ENCODE peak calls at places on chromosomes 12 and 14, in seven cellular contexts. One of them, this sample, is unnamed.

GRCh38 chr14:79161576-79161975 is 991.4 kb downstream of the NRXN3 start:
- DNase-seq in stimulated activated CD8-positive, alpha-beta memory T cell treated with anti-CD3 and anti-CD28 coated beads, Interleukin-4, amount 100 ng/mL, for 24 hours: no peak
- DNase-seq in C1 segment of cervical spinal cord: no peak
- DNase-seq in body of pancreas: no peak
- DNase-seq in activated naive CD4-positive, alpha-beta T cell treated with Interleukin-2 at 50 U/mL for 16 hours: no peak
- DNase-seq in Calu3: no peak
- DNase-seq in Peyer's patch: no peak
- DNase-seq in this sample: peak; percentile 15

GRCh38 chr14:80213602-80214001 is 2.3 kb upstream of the DIO2 start:
- DNase-seq in Peyer's patch: peak; percentile 47
- DNase-seq in activated naive CD4-positive, alpha-beta T cell treated with Interleukin-2 at 50 U/mL for 16 hours: no peak
- DNase-seq in Calu3: peak; percentile 61
- DNase-seq in stimulated activated CD8-positive, alpha-beta memory T cell treated with anti-CD3 and anti-CD28 coated beads, Interleukin-4, amount 100 ng/mL, for 24 hours: no peak
- DNase-seq in C1 segment of cervical spinal cord: no peak
- DNase-seq in body of pancreas: peak; percentile 36
- DNase-seq in this sample: no peak

GRCh38 chr14:64761441-64762043 is 57.3 kb downstream of the PLEKHG3 start:
- DNase-seq in C1 segment of cervical spinal cord: no peak
- DNase-seq in Peyer's patch: no peak
- DNase-seq in Calu3: peak; percentile 33
- DNase-seq in activated naive CD4-positive, alpha-beta T cell treated with Interleukin-2 at 50 U/mL for 16 hours: no peak
- DNase-seq in stimulated activated CD8-positive, alpha-beta memory T cell treated with anti-CD3 and anti-CD28 coated beads, Interleukin-4, amount 100 ng/mL, for 24 hours: no peak
- DNase-seq in body of pancreas: peak; percentile 44
- DNase-seq in this sample: no peak

GRCh38 chr14:52926994-52927393 is 23.9 kb downstream of the FERMT2 start:
- DNase-seq in Peyer's patch: no peak
- DNase-seq in stimulated activated CD8-positive, alpha-beta memory T cell treated with anti-CD3 and anti-CD28 coated beads, Interleukin-4, amount 100 ng/mL, for 24 hours: no peak
- DNase-seq in C1 segment of cervical spinal cord: no peak
- DNase-seq in Calu3: no peak
- DNase-seq in body of pancreas: no peak
- DNase-seq in activated naive CD4-positive, alpha-beta T cell treated with Interleukin-2 at 50 U/mL for 16 hours: no peak
- DNase-seq in this sample: no peak

GRCh38 chr12:66590276-66590675 is 88.6 kb downstream of the GRIP1 start:
- DNase-seq in stimulated activated CD8-positive, alpha-beta memory T cell treated with anti-CD3 and anti-CD28 coated beads, Interleukin-4, amount 100 ng/mL, for 24 hours: no peak
- DNase-seq in Calu3: no peak
- DNase-seq in C1 segment of cervical spinal cord: no peak
- DNase-seq in Peyer's patch: no peak
- DNase-seq in activated naive CD4-positive, alpha-beta T cell treated with Interleukin-2 at 50 U/mL for 16 hours: no peak
- DNase-seq in body of pancreas: no peak
- DNase-seq in this sample: no peak

GRCh38 chr12:72053604-72054003 is 115.0 kb downstream of the TPH2 start:
- DNase-seq in activated naive CD4-positive, alpha-beta T cell treated with Interleukin-2 at 50 U/mL for 16 hours: no peak
- DNase-seq in Calu3: peak; percentile 15
- DNase-seq in C1 segment of cervical spinal cord: no peak
- DNase-seq in stimulated activated CD8-positive, alpha-beta memory T cell treated with anti-CD3 and anti-CD28 coated beads, Interleukin-4, amount 100 ng/mL, for 24 hours: no peak
- DNase-seq in Peyer's patch: no peak
- DNase-seq in body of pancreas: no peak
- DNase-seq in this sample: no peak

GRCh38 chr14:21350539-21350938 is 33.3 kb downstream of the SUPT16H start:
- DNase-seq in Peyer's patch: no peak
- DNase-seq in stimulated activated CD8-positive, alpha-beta memory T cell treated with anti-CD3 and anti-CD28 coated beads, Interleukin-4, amount 100 ng/mL, for 24 hours: no peak
- DNase-seq in body of pancreas: no peak
- DNase-seq in Calu3: no peak
- DNase-seq in C1 segment of cervical spinal cord: no peak
- DNase-seq in activated naive CD4-positive, alpha-beta T cell treated with Interleukin-2 at 50 U/mL for 16 hours: no peak
- DNase-seq in this sample: no peak

GRCh38 chr12:81181701-81182100 is 103.8 kb downstream of the ACSS3 start:
- DNase-seq in Calu3: no peak
- DNase-seq in Peyer's patch: no peak
- DNase-seq in body of pancreas: no peak
- DNase-seq in activated naive CD4-positive, alpha-beta T cell treated with Interleukin-2 at 50 U/mL for 16 hours: no peak
- DNase-seq in stimulated activated CD8-positive, alpha-beta memory T cell treated with anti-CD3 and anti-CD28 coated beads, Interleukin-4, amount 100 ng/mL, for 24 hours: no peak
- DNase-seq in C1 segment of cervical spinal cord: no peak
- DNase-seq in this sample: no peak

GRCh38 chr12:20309504-20310148 is 58.7 kb upstream of the PDE3A start:
- DNase-seq in activated naive CD4-positive, alpha-beta T cell treated with Interleukin-2 at 50 U/mL for 16 hours: no peak
- DNase-seq in C1 segment of cervical spinal cord: no peak
- DNase-seq in Calu3: no peak
- DNase-seq in Peyer's patch: no peak
- DNase-seq in stimulated activated CD8-positive, alpha-beta memory T cell treated with anti-CD3 and anti-CD28 coated beads, Interleukin-4, amount 100 ng/mL, for 24 hours: no peak
- DNase-seq in body of pancreas: no peak
- DNase-seq in this sample: no peak

GRCh38 chr12:728781-729180 is 23.6 kb upstream of the WNK1 start:
- DNase-seq in body of pancreas: no peak
- DNase-seq in activated naive CD4-positive, alpha-beta T cell treated with Interleukin-2 at 50 U/mL for 16 hours: no peak
- DNase-seq in Calu3: no peak
- DNase-seq in stimulated activated CD8-positive, alpha-beta memory T cell treated with anti-CD3 and anti-CD28 coated beads, Interleukin-4, amount 100 ng/mL, for 24 hours: no peak
- DNase-seq in Peyer's patch: no peak
- DNase-seq in C1 segment of cervical spinal cord: no peak
- DNase-seq in this sample: no peak

GRCh38 chr12:85626031-85626781 is 210.0 kb downstream of the RASSF9 start:
- DNase-seq in Calu3: peak; percentile 28
- DNase-seq in Peyer's patch: no peak
- DNase-seq in C1 segment of cervical spinal cord: no peak
- DNase-seq in activated naive CD4-positive, alpha-beta T cell treated with Interleukin-2 at 50 U/mL for 16 hours: no peak
- DNase-seq in body of pancreas: no peak
- DNase-seq in stimulated activated CD8-positive, alpha-beta memory T cell treated with anti-CD3 and anti-CD28 coated beads, Interleukin-4, amount 100 ng/mL, for 24 hours: no peak
- DNase-seq in this sample: no peak

GRCh38 chr12:116323696-116324386 is 46.3 kb upstream of the MED13L start:
- DNase-seq in C1 segment of cervical spinal cord: no peak
- DNase-seq in activated naive CD4-positive, alpha-beta T cell treated with Interleukin-2 at 50 U/mL for 16 hours: no peak
- DNase-seq in body of pancreas: no peak
- DNase-seq in Calu3: no peak
- DNase-seq in stimulated activated CD8-positive, alpha-beta memory T cell treated with anti-CD3 and anti-CD28 coated beads, Interleukin-4, amount 100 ng/mL, for 24 hours: no peak
- DNase-seq in Peyer's patch: no peak
- DNase-seq in this sample: no peak

GRCh38 chr12:75975692-75976091 is 55.9 kb downstream of the PHLDA1 start:
- DNase-seq in Peyer's patch: no peak
- DNase-seq in C1 segment of cervical spinal cord: no peak
- DNase-seq in activated naive CD4-positive, alpha-beta T cell treated with Interleukin-2 at 50 U/mL for 16 hours: no peak
- DNase-seq in Calu3: no peak
- DNase-seq in body of pancreas: no peak
- DNase-seq in stimulated activated CD8-positive, alpha-beta memory T cell treated with anti-CD3 and anti-CD28 coated beads, Interleukin-4, amount 100 ng/mL, for 24 hours: no peak
- DNase-seq in this sample: no peak

GRCh38 chr12:29148065-29148957 is 767 bp upstream of the FAR2 start:
- DNase-seq in C1 segment of cervical spinal cord: no peak
- DNase-seq in stimulated activated CD8-positive, alpha-beta memory T cell treated with anti-CD3 and anti-CD28 coated beads, Interleukin-4, amount 100 ng/mL, for 24 hours: no peak
- DNase-seq in Peyer's patch: peak; percentile 65
- DNase-seq in activated naive CD4-positive, alpha-beta T cell treated with Interleukin-2 at 50 U/mL for 16 hours: no peak
- DNase-seq in Calu3: peak; percentile 27
- DNase-seq in body of pancreas: no peak
- DNase-seq in this sample: peak; percentile 59

GRCh38 chr14:105091335-105092123 is 26.3 kb upstream of the GPR132 start:
- DNase-seq in Peyer's patch: peak; percentile 93
- DNase-seq in body of pancreas: peak; percentile 92
- DNase-seq in activated naive CD4-positive, alpha-beta T cell treated with Interleukin-2 at 50 U/mL for 16 hours: no peak
- DNase-seq in Calu3: peak; percentile 93
- DNase-seq in stimulated activated CD8-positive, alpha-beta memory T cell treated with anti-CD3 and anti-CD28 coated beads, Interleukin-4, amount 100 ng/mL, for 24 hours: no peak
- DNase-seq in C1 segment of cervical spinal cord: peak; percentile 39
- DNase-seq in this sample: peak; percentile 93

GRCh38 chr12:119704065-119704747 is 36.3 kb downstream of the PRKAB1 start:
- DNase-seq in activated naive CD4-positive, alpha-beta T cell treated with Interleukin-2 at 50 U/mL for 16 hours: no peak
- DNase-seq in C1 segment of cervical spinal cord: no peak
- DNase-seq in stimulated activated CD8-positive, alpha-beta memory T cell treated with anti-CD3 and anti-CD28 coated beads, Interleukin-4, amount 100 ng/mL, for 24 hours: no peak
- DNase-seq in Peyer's patch: no peak
- DNase-seq in body of pancreas: no peak
- DNase-seq in Calu3: no peak
- DNase-seq in this sample: no peak

GRCh38 chr12:124938606-124939427 is 24.4 kb upstream of the UBC start:
- DNase-seq in body of pancreas: peak; percentile 79
- DNase-seq in Peyer's patch: peak; percentile 90
- DNase-seq in Calu3: peak; percentile 79
- DNase-seq in activated naive CD4-positive, alpha-beta T cell treated with Interleukin-2 at 50 U/mL for 16 hours: peak; percentile 57
- DNase-seq in stimulated activated CD8-positive, alpha-beta memory T cell treated with anti-CD3 and anti-CD28 coated beads, Interleukin-4, amount 100 ng/mL, for 24 hours: no peak
- DNase-seq in C1 segment of cervical spinal cord: no peak
- DNase-seq in this sample: peak; percentile 75

GRCh38 chr14:36271939-36272907 is 48.2 kb downstream of the MBIP start:
- DNase-seq in body of pancreas: no peak
- DNase-seq in Peyer's patch: no peak
- DNase-seq in stimulated activated CD8-positive, alpha-beta memory T cell treated with anti-CD3 and anti-CD28 coated beads, Interleukin-4, amount 100 ng/mL, for 24 hours: no peak
- DNase-seq in C1 segment of cervical spinal cord: no peak
- DNase-seq in activated naive CD4-positive, alpha-beta T cell treated with Interleukin-2 at 50 U/mL for 16 hours: peak; percentile 18
- DNase-seq in Calu3: no peak
- DNase-seq in this sample: peak; percentile 32

GRCh38 chr14:63952933-63953437 is 100.2 kb downstream of the SYNE2 start:
- DNase-seq in stimulated activated CD8-positive, alpha-beta memory T cell treated with anti-CD3 and anti-CD28 coated beads, Interleukin-4, amount 100 ng/mL, for 24 hours: no peak
- DNase-seq in body of pancreas: no peak
- DNase-seq in Peyer's patch: no peak
- DNase-seq in Calu3: no peak
- DNase-seq in C1 segment of cervical spinal cord: no peak
- DNase-seq in activated naive CD4-positive, alpha-beta T cell treated with Interleukin-2 at 50 U/mL for 16 hours: no peak
- DNase-seq in this sample: no peak

GRCh38 chr14:101875041-101875725 is 89.2 kb upstream of the DYNC1H1 start:
- DNase-seq in activated naive CD4-positive, alpha-beta T cell treated with Interleukin-2 at 50 U/mL for 16 hours: no peak
- DNase-seq in C1 segment of cervical spinal cord: no peak
- DNase-seq in Calu3: no peak
- DNase-seq in stimulated activated CD8-positive, alpha-beta memory T cell treated with anti-CD3 and anti-CD28 coated beads, Interleukin-4, amount 100 ng/mL, for 24 hours: no peak
- DNase-seq in Peyer's patch: no peak
- DNase-seq in body of pancreas: no peak
- DNase-seq in this sample: no peak

GRCh38 chr12:71548906-71549305 is 109.3 kb downstream of the LGR5 start:
- DNase-seq in Calu3: no peak
- DNase-seq in activated naive CD4-positive, alpha-beta T cell treated with Interleukin-2 at 50 U/mL for 16 hours: no peak
- DNase-seq in Peyer's patch: no peak
- DNase-seq in stimulated activated CD8-positive, alpha-beta memory T cell treated with anti-CD3 and anti-CD28 coated beads, Interleukin-4, amount 100 ng/mL, for 24 hours: no peak
- DNase-seq in body of pancreas: no peak
- DNase-seq in C1 segment of cervical spinal cord: no peak
- DNase-seq in this sample: no peak

GRCh38 chr12:11553871-11554533 is 95.5 kb upstream of the ETV6 start:
- DNase-seq in Peyer's patch: peak; percentile 71
- DNase-seq in activated naive CD4-positive, alpha-beta T cell treated with Interleukin-2 at 50 U/mL for 16 hours: peak; percentile 41
- DNase-seq in C1 segment of cervical spinal cord: peak; percentile 7
- DNase-seq in body of pancreas: peak; percentile 69
- DNase-seq in stimulated activated CD8-positive, alpha-beta memory T cell treated with anti-CD3 and anti-CD28 coated beads, Interleukin-4, amount 100 ng/mL, for 24 hours: no peak
- DNase-seq in Calu3: peak; percentile 64
- DNase-seq in this sample: peak; percentile 78

GRCh38 chr12:105502426-105502930 is 172.0 kb downstream of the C12orf75 start:
- DNase-seq in activated naive CD4-positive, alpha-beta T cell treated with Interleukin-2 at 50 U/mL for 16 hours: no peak
- DNase-seq in Calu3: no peak
- DNase-seq in C1 segment of cervical spinal cord: no peak
- DNase-seq in Peyer's patch: no peak
- DNase-seq in body of pancreas: no peak
- DNase-seq in stimulated activated CD8-positive, alpha-beta memory T cell treated with anti-CD3 and anti-CD28 coated beads, Interleukin-4, amount 100 ng/mL, for 24 hours: no peak
- DNase-seq in this sample: no peak

GRCh38 chr12:56260921-56261320 is 2.7 kb upstream of the ANKRD52 start:
- DNase-seq in body of pancreas: no peak
- DNase-seq in Peyer's patch: no peak
- DNase-seq in Calu3: no peak
- DNase-seq in C1 segment of cervical spinal cord: no peak
- DNase-seq in activated naive CD4-positive, alpha-beta T cell treated with Interleukin-2 at 50 U/mL for 16 hours: no peak
- DNase-seq in stimulated activated CD8-positive, alpha-beta memory T cell treated with anti-CD3 and anti-CD28 coated beads, Interleukin-4, amount 100 ng/mL, for 24 hours: no peak
- DNase-seq in this sample: no peak

GRCh38 chr12:122749569-122750332 is 2.9 kb upstream of the DENR start:
- DNase-seq in stimulated activated CD8-positive, alpha-beta memory T cell treated with anti-CD3 and anti-CD28 coated beads, Interleukin-4, amount 100 ng/mL, for 24 hours: no peak
- DNase-seq in Calu3: no peak
- DNase-seq in C1 segment of cervical spinal cord: no peak
- DNase-seq in activated naive CD4-positive, alpha-beta T cell treated with Interleukin-2 at 50 U/mL for 16 hours: no peak
- DNase-seq in Peyer's patch: peak; percentile 23
- DNase-seq in body of pancreas: no peak
- DNase-seq in this sample: no peak

GRCh38 chr12:121378736-121379135 is 21.2 kb upstream of the RNF34 start:
- DNase-seq in Calu3: no peak
- DNase-seq in C1 segment of cervical spinal cord: no peak
- DNase-seq in Peyer's patch: no peak
- DNase-seq in stimulated activated CD8-positive, alpha-beta memory T cell treated with anti-CD3 and anti-CD28 coated beads, Interleukin-4, amount 100 ng/mL, for 24 hours: no peak
- DNase-seq in activated naive CD4-positive, alpha-beta T cell treated with Interleukin-2 at 50 U/mL for 16 hours: no peak
- DNase-seq in body of pancreas: peak; percentile 9
- DNase-seq in this sample: no peak

GRCh38 chr12:6647083-6647604 is at the start of gene ACRBP:
- DNase-seq in Calu3: no peak
- DNase-seq in stimulated activated CD8-positive, alpha-beta memory T cell treated with anti-CD3 and anti-CD28 coated beads, Interleukin-4, amount 100 ng/mL, for 24 hours: no peak
- DNase-seq in body of pancreas: peak; percentile 86
- DNase-seq in Peyer's patch: peak; percentile 86
- DNase-seq in C1 segment of cervical spinal cord: peak; percentile 83
- DNase-seq in activated naive CD4-positive, alpha-beta T cell treated with Interleukin-2 at 50 U/mL for 16 hours: peak; percentile 19
- DNase-seq in this sample: peak; percentile 89

GRCh38 chr14:27845241-27845850 is 921.2 kb upstream of the FOXG1 start:
- DNase-seq in activated naive CD4-positive, alpha-beta T cell treated with Interleukin-2 at 50 U/mL for 16 hours: no peak
- DNase-seq in body of pancreas: no peak
- DNase-seq in Peyer's patch: no peak
- DNase-seq in C1 segment of cervical spinal cord: no peak
- DNase-seq in stimulated activated CD8-positive, alpha-beta memory T cell treated with anti-CD3 and anti-CD28 coated beads, Interleukin-4, amount 100 ng/mL, for 24 hours: no peak
- DNase-seq in Calu3: no peak
- DNase-seq in this sample: peak; percentile 43

GRCh38 chr12:89648211-89648930 is 60.3 kb downstream of the ATP2B1 start:
- DNase-seq in Calu3: no peak
- DNase-seq in Peyer's patch: no peak
- DNase-seq in C1 segment of cervical spinal cord: no peak
- DNase-seq in stimulated activated CD8-positive, alpha-beta memory T cell treated with anti-CD3 and anti-CD28 coated beads, Interleukin-4, amount 100 ng/mL, for 24 hours: no peak
- DNase-seq in activated naive CD4-positive, alpha-beta T cell treated with Interleukin-2 at 50 U/mL for 16 hours: no peak
- DNase-seq in body of pancreas: no peak
- DNase-seq in this sample: no peak

GRCh38 chr14:92844220-92844619 is 50.1 kb downstream of the GOLGA5 start:
- DNase-seq in Peyer's patch: no peak
- DNase-seq in body of pancreas: no peak
- DNase-seq in activated naive CD4-positive, alpha-beta T cell treated with Interleukin-2 at 50 U/mL for 16 hours: peak; percentile 11
- DNase-seq in stimulated activated CD8-positive, alpha-beta memory T cell treated with anti-CD3 and anti-CD28 coated beads, Interleukin-4, amount 100 ng/mL, for 24 hours: no peak
- DNase-seq in C1 segment of cervical spinal cord: no peak
- DNase-seq in Calu3: no peak
- DNase-seq in this sample: no peak

GRCh38 chr12:31618228-31619025 is 27.5 kb upstream of the DENND5B start:
- DNase-seq in activated naive CD4-positive, alpha-beta T cell treated with Interleukin-2 at 50 U/mL for 16 hours: no peak
- DNase-seq in Calu3: no peak
- DNase-seq in C1 segment of cervical spinal cord: no peak
- DNase-seq in body of pancreas: no peak
- DNase-seq in stimulated activated CD8-positive, alpha-beta memory T cell treated with anti-CD3 and anti-CD28 coated beads, Interleukin-4, amount 100 ng/mL, for 24 hours: no peak
- DNase-seq in Peyer's patch: no peak
- DNase-seq in this sample: no peak

GRCh38 chr12:14981049-14981448 is 8.2 kb downstream of the PDE6H start:
- DNase-seq in stimulated activated CD8-positive, alpha-beta memory T cell treated with anti-CD3 and anti-CD28 coated beads, Interleukin-4, amount 100 ng/mL, for 24 hours: no peak
- DNase-seq in body of pancreas: peak; percentile 33
- DNase-seq in activated naive CD4-positive, alpha-beta T cell treated with Interleukin-2 at 50 U/mL for 16 hours: no peak
- DNase-seq in C1 segment of cervical spinal cord: no peak
- DNase-seq in Peyer's patch: no peak
- DNase-seq in Calu3: no peak
- DNase-seq in this sample: no peak

GRCh38 chr12:66668311-66668710 is 10.6 kb downstream of the GRIP1 start:
- DNase-seq in Calu3: no peak
- DNase-seq in body of pancreas: peak; percentile 57
- DNase-seq in stimulated activated CD8-positive, alpha-beta memory T cell treated with anti-CD3 and anti-CD28 coated beads, Interleukin-4, amount 100 ng/mL, for 24 hours: no peak
- DNase-seq in activated naive CD4-positive, alpha-beta T cell treated with Interleukin-2 at 50 U/mL for 16 hours: no peak
- DNase-seq in Peyer's patch: no peak
- DNase-seq in C1 segment of cervical spinal cord: no peak
- DNase-seq in this sample: no peak

GRCh38 chr12:915090-915489 is 34.4 kb downstream of the RAD52 start:
- DNase-seq in activated naive CD4-positive, alpha-beta T cell treated with Interleukin-2 at 50 U/mL for 16 hours: no peak
- DNase-seq in Peyer's patch: no peak
- DNase-seq in C1 segment of cervical spinal cord: no peak
- DNase-seq in Calu3: no peak
- DNase-seq in body of pancreas: no peak
- DNase-seq in stimulated activated CD8-positive, alpha-beta memory T cell treated with anti-CD3 and anti-CD28 coated beads, Interleukin-4, amount 100 ng/mL, for 24 hours: no peak
- DNase-seq in this sample: no peak

GRCh38 chr14:104469591-104469990 is 110.0 kb upstream of the C14orf180 start:
- DNase-seq in body of pancreas: no peak
- DNase-seq in Calu3: no peak
- DNase-seq in C1 segment of cervical spinal cord: no peak
- DNase-seq in Peyer's patch: no peak
- DNase-seq in activated naive CD4-positive, alpha-beta T cell treated with Interleukin-2 at 50 U/mL for 16 hours: no peak
- DNase-seq in stimulated activated CD8-positive, alpha-beta memory T cell treated with anti-CD3 and anti-CD28 coated beads, Interleukin-4, amount 100 ng/mL, for 24 hours: no peak
- DNase-seq in this sample: no peak

GRCh38 chr14:101010293-101010692 is 106.8 kb upstream of the RTL1 start:
- DNase-seq in body of pancreas: no peak
- DNase-seq in Peyer's patch: no peak
- DNase-seq in C1 segment of cervical spinal cord: no peak
- DNase-seq in stimulated activated CD8-positive, alpha-beta memory T cell treated with anti-CD3 and anti-CD28 coated beads, Interleukin-4, amount 100 ng/mL, for 24 hours: no peak
- DNase-seq in activated naive CD4-positive, alpha-beta T cell treated with Interleukin-2 at 50 U/mL for 16 hours: no peak
- DNase-seq in Calu3: no peak
- DNase-seq in this sample: no peak